ENCODE peak calls at places on chromosomes 11 and 22, in nine cellular contexts. P is thyroid gland, A is body of pancreas, I is heart left ventricle, N is sigmoid colon, E is HCT116, O is Peyer's patch, B is A549, Z is breast epithelium. F is an unnamed sample.

GRCh38 chr11:64865286-64866172 is 12.9 kb downstream of the EHD1 start:
- DNase-seq in P (no peak), A (no peak), I (no peak), N (no peak), E (no peak), O (no peak), B (no peak), Z (no peak), F (no peak)

GRCh38 chr11:113370634-113371033 is 16.9 kb upstream of the ANKK1 start:
- DNase-seq in P (no peak), A (no peak), I (no peak), N (no peak), E (no peak), O (no peak), B (no peak), Z (no peak), F (no peak)

GRCh38 chr11:72732329-72732728 is 19.9 kb downstream of the ARAP1 start:
- DNase-seq in P (no peak), A (no peak), I (no peak), N (peak; percentile 67), E (no peak), O (no peak), B (no peak), Z (no peak), F (no peak)

GRCh38 chr22:43848366-43849171 is 13.7 kb downstream of the SULT4A1 start:
- DNase-seq in P (peak; percentile 12), A (peak; percentile 47), I (peak; percentile 23), N (peak; percentile 43), E (peak; percentile 4), O (peak; percentile 42), B (peak; percentile 16), Z (no peak), F (peak; percentile 4)

GRCh38 chr11:33642461-33643166 is 58.0 kb downstream of the C11orf91 start:
- DNase-seq in P (no peak), A (no peak), I (no peak), N (no peak), E (peak; percentile 73), O (no peak), B (peak; percentile 18), Z (no peak), F (no peak)

GRCh38 chr11:62552931-62553838 is 6.6 kb upstream of the AHNAK start:
- DNase-seq in P (peak; percentile 94), A (peak; percentile 94), I (peak; percentile 79), N (peak; percentile 95), E (peak; percentile 91), O (peak; percentile 91), B (peak; percentile 95), Z (peak; percentile 92), F (peak; percentile 83)

GRCh38 chr22:50056214-50056972 is 1.7 kb downstream of the TTLL8 start:
- DNase-seq in P (no peak), A (no peak), I (no peak), N (no peak), E (no peak), O (no peak), B (no peak), Z (no peak), F (no peak)

GRCh38 chr11:36306888-36307287 is 10.8 kb downstream of the PRR5L start:
- DNase-seq in P (no peak), A (no peak), I (no peak), N (no peak), E (peak; percentile 27), O (no peak), B (peak; percentile 33), Z (no peak), F (peak; percentile 24)

GRCh38 chr11:15662285-15662684 is 547.6 kb downstream of the INSC start:
- DNase-seq in P (no peak), A (no peak), I (no peak), N (no peak), E (no peak), O (no peak), B (peak; percentile 24), Z (no peak), F (no peak)

GRCh38 chr11:31720666-31721199 is 90.4 kb downstream of the PAX6 start:
- DNase-seq in P (no peak), A (no peak), I (no peak), N (no peak), E (no peak), O (no peak), B (no peak), Z (no peak), F (no peak)

GRCh38 chr11:83681045-83681781 is 395.0 kb upstream of the CCDC90B start:
- DNase-seq in P (peak; percentile 17), A (no peak), I (no peak), N (no peak), E (no peak), O (no peak), B (no peak), Z (no peak), F (no peak)

GRCh38 chr11:1908579-1908978 is 10.9 kb upstream of the TNNT3 start:
- DNase-seq in P (no peak), A (no peak), I (no peak), N (no peak), E (no peak), O (no peak), B (no peak), Z (no peak), F (no peak)
- TF ChIP-seq POLR2A in P (no peak), A (no peak), I (peak; percentile 16), N (no peak), E (no peak), O (no peak), B (no peak), Z (no peak), F (no peak)

GRCh38 chr11:35007277-35007676 is 90.9 kb downstream of the PDHX start:
- DNase-seq in P (no peak), A (no peak), I (no peak), N (no peak), E (no peak), O (no peak), B (no peak), Z (no peak), F (no peak)

GRCh38 chr11:35003658-35004057 is 87.2 kb downstream of the PDHX start:
- DNase-seq in P (no peak), A (no peak), I (no peak), N (no peak), E (no peak), O (no peak), B (no peak), Z (no peak), F (no peak)

GRCh38 chr11:35005156-35005780 is 88.8 kb downstream of the PDHX start:
- DNase-seq in P (no peak), A (peak; percentile 76), I (no peak), N (no peak), E (no peak), O (no peak), B (peak; percentile 19), Z (no peak), F (no peak)

GRCh38 chr11:35009191-35009940 is 92.9 kb downstream of the PDHX start:
- DNase-seq in P (no peak), A (peak; percentile 74), I (no peak), N (no peak), E (peak; percentile 96), O (no peak), B (peak; percentile 92), Z (no peak), F (no peak)

GRCh38 chr11:35006389-35007128 is 90.1 kb downstream of the PDHX start:
- DNase-seq in P (no peak), A (no peak), I (no peak), N (no peak), E (no peak), O (no peak), B (no peak), Z (no peak), F (no peak)
- H3K4me1 ChIP-seq in P (no peaks in the 10 kb centered on the region), A (peaks cover 84% of the 10 kb centered on the region), I (no peaks in the 10 kb centered on the region), N (no peaks in the 10 kb centered on the region), E (peaks cover 73% of the 10 kb centered on the region), O (peaks cover 9% of the 10 kb centered on the region), B (peaks cover 79% of the 10 kb centered on the region), Z (no peaks in the 10 kb centered on the region), F (no peaks in the 10 kb centered on the region)

GRCh38 chr11:660681-661444 is 23.8 kb downstream of the DRD4 start:
- DNase-seq in P (no peak), A (no peak), I (no peak), N (no peak), E (no peak), O (no peak), B (no peak), Z (no peak), F (no peak)
- H3K4me3 ChIP-seq in P (no peak overlapping the region), A (no peak overlapping the region), I (no peak overlapping the region), N (no peak overlapping the region), E (no peak overlapping the region), O (no peak overlapping the region), B (no peak overlapping the region), Z (no peak overlapping the region), F (no peak overlapping the region)

GRCh38 chr11:123062892-123063395 is 1.0 kb upstream of the HSPA8 start:
- DNase-seq in P (no peak), A (no peak), I (no peak), N (no peak), E (no peak), O (no peak), B (no peak), Z (no peak), F (no peak)
- TF ChIP-seq POLR2A in P (no peak), A (no peak), I (no peak), N (no peak), E (no peak), O (no peak), B (peak; percentile 4), Z (no peak), F (no peak)